ENCODE peak calls at places on chromosomes 11 and 22, in five cellular contexts. One of them, this sample, is unnamed.

GRCh38 chr22:46018859-46019258 is 41.9 kb upstream of the WNT7B start:
- DNase-seq in lower lobe of right lung: no peak
- DNase-seq in stimulated activated CD8-positive, alpha-beta memory T cell treated with anti-CD3 and anti-CD28 coated beads, Interleukin-7, amount 100 ng/mL, for 24 hours: no peak
- DNase-seq in astrocyte of the cerebellum: no peak
- DNase-seq in sigmoid colon: no peak
- DNase-seq in this sample: no peak

GRCh38 chr11:100383357-100383865 is 303.7 kb upstream of the ARHGAP42 start:
- DNase-seq in lower lobe of right lung: no peak
- DNase-seq in astrocyte of the cerebellum: no peak
- DNase-seq in sigmoid colon: no peak
- DNase-seq in stimulated activated CD8-positive, alpha-beta memory T cell treated with anti-CD3 and anti-CD28 coated beads, Interleukin-7, amount 100 ng/mL, for 24 hours: no peak
- DNase-seq in this sample: no peak

GRCh38 chr22:32880906-32881596 is 79.5 kb downstream of the TIMP3 start:
- DNase-seq in lower lobe of right lung: peak
- DNase-seq in astrocyte of the cerebellum: no peak
- DNase-seq in stimulated activated CD8-positive, alpha-beta memory T cell treated with anti-CD3 and anti-CD28 coated beads, Interleukin-7, amount 100 ng/mL, for 24 hours: no peak
- DNase-seq in sigmoid colon: peak
- DNase-seq in this sample: no peak

GRCh38 chr11:61161190-61162091 is at the start of gene VPS37C:
- DNase-seq in stimulated activated CD8-positive, alpha-beta memory T cell treated with anti-CD3 and anti-CD28 coated beads, Interleukin-7, amount 100 ng/mL, for 24 hours: peak
- DNase-seq in sigmoid colon: peak
- DNase-seq in astrocyte of the cerebellum: peak
- DNase-seq in lower lobe of right lung: peak
- DNase-seq in this sample: peak

GRCh38 chr22:47146391-47146790 is 383.9 kb downstream of the TBC1D22A start:
- DNase-seq in stimulated activated CD8-positive, alpha-beta memory T cell treated with anti-CD3 and anti-CD28 coated beads, Interleukin-7, amount 100 ng/mL, for 24 hours: no peak
- DNase-seq in sigmoid colon: no peak
- DNase-seq in astrocyte of the cerebellum: no peak
- DNase-seq in lower lobe of right lung: no peak
- DNase-seq in this sample: no peak

GRCh38 chr11:103532133-103532788 is 423.0 kb downstream of the DYNC2H1 start:
- DNase-seq in astrocyte of the cerebellum: peak
- DNase-seq in lower lobe of right lung: no peak
- DNase-seq in sigmoid colon: no peak
- DNase-seq in stimulated activated CD8-positive, alpha-beta memory T cell treated with anti-CD3 and anti-CD28 coated beads, Interleukin-7, amount 100 ng/mL, for 24 hours: no peak
- DNase-seq in this sample: no peak

GRCh38 chr22:37604875-37605274 is 3.8 kb upstream of the GGA1 start:
- DNase-seq in astrocyte of the cerebellum: no peak
- DNase-seq in stimulated activated CD8-positive, alpha-beta memory T cell treated with anti-CD3 and anti-CD28 coated beads, Interleukin-7, amount 100 ng/mL, for 24 hours: no peak
- DNase-seq in sigmoid colon: no peak
- DNase-seq in lower lobe of right lung: no peak
- DNase-seq in this sample: no peak

GRCh38 chr22:27801616-27802388 is at the start of gene MN1:
- DNase-seq in astrocyte of the cerebellum: no peak
- DNase-seq in stimulated activated CD8-positive, alpha-beta memory T cell treated with anti-CD3 and anti-CD28 coated beads, Interleukin-7, amount 100 ng/mL, for 24 hours: peak
- DNase-seq in lower lobe of right lung: no peak
- DNase-seq in sigmoid colon: no peak
- DNase-seq in this sample: no peak

GRCh38 chr22:50473855-50474671 is 772 bp downstream of the SBF1 start:
- DNase-seq in astrocyte of the cerebellum: peak
- DNase-seq in stimulated activated CD8-positive, alpha-beta memory T cell treated with anti-CD3 and anti-CD28 coated beads, Interleukin-7, amount 100 ng/mL, for 24 hours: no peak
- DNase-seq in sigmoid colon: peak
- DNase-seq in lower lobe of right lung: peak
- DNase-seq in this sample: no peak

GRCh38 chr11:66081505-66081904 is 11.4 kb downstream of the PACS1 start:
- DNase-seq in astrocyte of the cerebellum: no peak
- DNase-seq in stimulated activated CD8-positive, alpha-beta memory T cell treated with anti-CD3 and anti-CD28 coated beads, Interleukin-7, amount 100 ng/mL, for 24 hours: no peak
- DNase-seq in sigmoid colon: peak
- DNase-seq in lower lobe of right lung: peak
- DNase-seq in this sample: no peak

GRCh38 chr11:102733232-102733875 is 8.6 kb upstream of the MMP8 start:
- DNase-seq in lower lobe of right lung: peak
- DNase-seq in sigmoid colon: no peak
- DNase-seq in stimulated activated CD8-positive, alpha-beta memory T cell treated with anti-CD3 and anti-CD28 coated beads, Interleukin-7, amount 100 ng/mL, for 24 hours: peak
- DNase-seq in astrocyte of the cerebellum: no peak
- DNase-seq in this sample: no peak

This sample was measured in chondrocyte.